ENCODE peak calls at places on chromosomes 6 and 20, in eight cellular contexts. One of them, this sample, is unnamed.

GRCh38 chr20:29689411-29690225 is 1567.8 kb upstream of the DEFB115 start:
- DNase-seq in T follicular helper cell: no peak
- DNase-seq in NCI-H1105: peak; percentile 73
- DNase-seq in mucosa of descending colon: peak; percentile 41
- DNase-seq in GM03348: peak; percentile 19
- DNase-seq in activated T-cell treated with anti-CD3 and anti-CD28 coated beads, Interleukin-2, amount 50 U/mL, for 72 hours: no peak
- DNase-seq in pons: no peak
- DNase-seq in substantia nigra: no peak
- DNase-seq in this sample: no peak

GRCh38 chr6:16979677-16980076 is 122.2 kb upstream of the STMND1 start:
- DNase-seq in substantia nigra: no peak
- DNase-seq in pons: no peak
- DNase-seq in NCI-H1105: no peak
- DNase-seq in GM03348: no peak
- DNase-seq in T follicular helper cell: no peak
- DNase-seq in activated T-cell treated with anti-CD3 and anti-CD28 coated beads, Interleukin-2, amount 50 U/mL, for 72 hours: no peak
- DNase-seq in mucosa of descending colon: no peak
- DNase-seq in this sample: no peak

GRCh38 chr6:54335871-54336270 is 27.6 kb downstream of the TINAG start:
- DNase-seq in T follicular helper cell: no peak
- DNase-seq in substantia nigra: no peak
- DNase-seq in GM03348: peak; percentile 81
- DNase-seq in NCI-H1105: no peak
- DNase-seq in activated T-cell treated with anti-CD3 and anti-CD28 coated beads, Interleukin-2, amount 50 U/mL, for 72 hours: no peak
- DNase-seq in pons: no peak
- DNase-seq in mucosa of descending colon: no peak
- DNase-seq in this sample: no peak

GRCh38 chr6:108998460-108998859 is 96.2 kb downstream of the SESN1 start:
- DNase-seq in substantia nigra: no peak
- DNase-seq in pons: no peak
- DNase-seq in mucosa of descending colon: no peak
- DNase-seq in T follicular helper cell: no peak
- DNase-seq in activated T-cell treated with anti-CD3 and anti-CD28 coated beads, Interleukin-2, amount 50 U/mL, for 72 hours: no peak
- DNase-seq in GM03348: no peak
- DNase-seq in NCI-H1105: no peak
- DNase-seq in this sample: peak; percentile 52

GRCh38 chr20:5000263-5001173 is 792 bp downstream of the SLC23A2 start:
- DNase-seq in activated T-cell treated with anti-CD3 and anti-CD28 coated beads, Interleukin-2, amount 50 U/mL, for 72 hours: peak; percentile 30
- DNase-seq in pons: peak; percentile 80
- DNase-seq in substantia nigra: peak; percentile 69
- DNase-seq in NCI-H1105: peak; percentile 21
- DNase-seq in T follicular helper cell: peak; percentile 3
- DNase-seq in GM03348: peak; percentile 58
- DNase-seq in mucosa of descending colon: peak; percentile 70
- DNase-seq in this sample: peak; percentile 79

GRCh38 chr20:61516398-61517208 is 264.5 kb downstream of the CDH4 start:
- DNase-seq in mucosa of descending colon: no peak
- DNase-seq in activated T-cell treated with anti-CD3 and anti-CD28 coated beads, Interleukin-2, amount 50 U/mL, for 72 hours: no peak
- DNase-seq in T follicular helper cell: no peak
- DNase-seq in GM03348: peak; percentile 55
- DNase-seq in substantia nigra: no peak
- DNase-seq in pons: no peak
- DNase-seq in NCI-H1105: no peak
- DNase-seq in this sample: no peak

GRCh38 chr6:75934643-75935472 is 137.6 kb downstream of the IMPG1 start:
- DNase-seq in substantia nigra: peak; percentile 36
- DNase-seq in GM03348: peak; percentile 84
- DNase-seq in pons: peak; percentile 84
- DNase-seq in T follicular helper cell: no peak
- DNase-seq in activated T-cell treated with anti-CD3 and anti-CD28 coated beads, Interleukin-2, amount 50 U/mL, for 72 hours: peak; percentile 14
- DNase-seq in mucosa of descending colon: no peak
- DNase-seq in NCI-H1105: peak; percentile 63
- DNase-seq in this sample: peak; percentile 85

GRCh38 chr20:8434326-8434876 is 302.3 kb downstream of the PLCB1 start:
- DNase-seq in GM03348: peak; percentile 23
- DNase-seq in activated T-cell treated with anti-CD3 and anti-CD28 coated beads, Interleukin-2, amount 50 U/mL, for 72 hours: no peak
- DNase-seq in mucosa of descending colon: no peak
- DNase-seq in NCI-H1105: no peak
- DNase-seq in T follicular helper cell: no peak
- DNase-seq in substantia nigra: no peak
- DNase-seq in pons: no peak
- DNase-seq in this sample: no peak

GRCh38 chr20:41135187-41135887 is 2.0 kb upstream of the PLCG1 start:
- DNase-seq in pons: no peak
- DNase-seq in GM03348: peak; percentile 22
- DNase-seq in activated T-cell treated with anti-CD3 and anti-CD28 coated beads, Interleukin-2, amount 50 U/mL, for 72 hours: peak; percentile 73
- DNase-seq in T follicular helper cell: no peak
- DNase-seq in NCI-H1105: peak; percentile 24
- DNase-seq in mucosa of descending colon: no peak
- DNase-seq in substantia nigra: no peak
- DNase-seq in this sample: peak; percentile 59

GRCh38 chr6:75863001-75863400 is 114.0 kb downstream of the MYO6 start:
- DNase-seq in pons: no peak
- DNase-seq in T follicular helper cell: no peak
- DNase-seq in NCI-H1105: no peak
- DNase-seq in mucosa of descending colon: no peak
- DNase-seq in substantia nigra: no peak
- DNase-seq in GM03348: no peak
- DNase-seq in activated T-cell treated with anti-CD3 and anti-CD28 coated beads, Interleukin-2, amount 50 U/mL, for 72 hours: no peak
- DNase-seq in this sample: no peak

GRCh38 chr6:73695619-73696421 is at the start of gene CD109:
- DNase-seq in T follicular helper cell: peak; percentile 14
- DNase-seq in pons: no peak
- DNase-seq in substantia nigra: peak; percentile 14
- DNase-seq in activated T-cell treated with anti-CD3 and anti-CD28 coated beads, Interleukin-2, amount 50 U/mL, for 72 hours: peak; percentile 83
- DNase-seq in mucosa of descending colon: peak; percentile 48
- DNase-seq in NCI-H1105: peak; percentile 52
- DNase-seq in GM03348: peak; percentile 79
- DNase-seq in this sample: peak; percentile 51

GRCh38 chr20:11796041-11796440 is 121.7 kb upstream of the BTBD3 start:
- DNase-seq in mucosa of descending colon: no peak
- DNase-seq in T follicular helper cell: no peak
- DNase-seq in substantia nigra: no peak
- DNase-seq in activated T-cell treated with anti-CD3 and anti-CD28 coated beads, Interleukin-2, amount 50 U/mL, for 72 hours: no peak
- DNase-seq in NCI-H1105: no peak
- DNase-seq in GM03348: no peak
- DNase-seq in pons: no peak
- DNase-seq in this sample: no peak

GRCh38 chr6:169162968-169163903 is 90.4 kb downstream of the THBS2 start:
- DNase-seq in mucosa of descending colon: no peak
- DNase-seq in activated T-cell treated with anti-CD3 and anti-CD28 coated beads, Interleukin-2, amount 50 U/mL, for 72 hours: no peak
- DNase-seq in NCI-H1105: no peak
- DNase-seq in T follicular helper cell: no peak
- DNase-seq in GM03348: peak; percentile 88
- DNase-seq in substantia nigra: no peak
- DNase-seq in pons: no peak
- DNase-seq in this sample: no peak

GRCh38 chr20:63847374-63848002 is 13.8 kb upstream of the ABHD16B start:
- DNase-seq in pons: no peak
- DNase-seq in T follicular helper cell: no peak
- DNase-seq in NCI-H1105: no peak
- DNase-seq in substantia nigra: no peak
- DNase-seq in mucosa of descending colon: no peak
- DNase-seq in activated T-cell treated with anti-CD3 and anti-CD28 coated beads, Interleukin-2, amount 50 U/mL, for 72 hours: no peak
- DNase-seq in GM03348: no peak
- DNase-seq in this sample: no peak

This sample was measured in Ammon's horn.